ENCODE peak calls at places on chromosomes 11 and 22, in eight cellular contexts. One of them, this sample, is unnamed.

GRCh38 chr11:105000797-105001196 is 22.2 kb downstream of the CASP5 start:
- DNase-seq in lower leg skin: no peak
- DNase-seq in HEK293T: peak
- DNase-seq in mesothelial cell of epicardium: no peak
- DNase-seq in activated CD4-positive, alpha-beta T cell treated with anti-CD3 and anti-CD28 coated beads for 1 hour: peak
- DNase-seq in NAMALWA: peak
- DNase-seq in putamen: no peak
- DNase-seq in activated T-cell treated with anti-CD3 and anti-CD28 coated beads for 24 hours: peak
- DNase-seq in this sample: no peak

GRCh38 chr11:86765146-86765663 is 35.1 kb upstream of the PRSS23 start:
- DNase-seq in lower leg skin: no peak
- DNase-seq in HEK293T: no peak
- DNase-seq in mesothelial cell of epicardium: no peak
- DNase-seq in activated CD4-positive, alpha-beta T cell treated with anti-CD3 and anti-CD28 coated beads for 1 hour: no peak
- DNase-seq in NAMALWA: no peak
- DNase-seq in putamen: no peak
- DNase-seq in activated T-cell treated with anti-CD3 and anti-CD28 coated beads for 24 hours: no peak
- DNase-seq in this sample: no peak

GRCh38 chr22:44570476-44571445 is 72.7 kb upstream of the RTL6 start:
- DNase-seq in lower leg skin: peak
- DNase-seq in HEK293T: no peak
- DNase-seq in mesothelial cell of epicardium: no peak
- DNase-seq in activated CD4-positive, alpha-beta T cell treated with anti-CD3 and anti-CD28 coated beads for 1 hour: no peak
- DNase-seq in NAMALWA: no peak
- DNase-seq in putamen: no peak
- DNase-seq in activated T-cell treated with anti-CD3 and anti-CD28 coated beads for 24 hours: no peak
- DNase-seq in this sample: no peak

GRCh38 chr11:100780470-100780869 is 93.4 kb downstream of the ARHGAP42 start:
- DNase-seq in lower leg skin: no peak
- DNase-seq in HEK293T: no peak
- DNase-seq in mesothelial cell of epicardium: no peak
- DNase-seq in activated CD4-positive, alpha-beta T cell treated with anti-CD3 and anti-CD28 coated beads for 1 hour: no peak
- DNase-seq in NAMALWA: no peak
- DNase-seq in putamen: no peak
- DNase-seq in activated T-cell treated with anti-CD3 and anti-CD28 coated beads for 24 hours: no peak
- DNase-seq in this sample: no peak

GRCh38 chr11:67056640-67057409 is at the start of gene RHOD:
- DNase-seq in lower leg skin: no peak
- DNase-seq in HEK293T: no peak
- DNase-seq in mesothelial cell of epicardium: peak
- DNase-seq in activated CD4-positive, alpha-beta T cell treated with anti-CD3 and anti-CD28 coated beads for 1 hour: no peak
- DNase-seq in NAMALWA: no peak
- DNase-seq in putamen: no peak
- DNase-seq in activated T-cell treated with anti-CD3 and anti-CD28 coated beads for 24 hours: no peak
- DNase-seq in this sample: no peak

GRCh38 chr11:122808494-122808893 is 29.8 kb upstream of the CRTAM start:
- DNase-seq in lower leg skin: no peak
- DNase-seq in HEK293T: no peak
- DNase-seq in mesothelial cell of epicardium: no peak
- DNase-seq in activated CD4-positive, alpha-beta T cell treated with anti-CD3 and anti-CD28 coated beads for 1 hour: no peak
- DNase-seq in NAMALWA: no peak
- DNase-seq in putamen: no peak
- DNase-seq in activated T-cell treated with anti-CD3 and anti-CD28 coated beads for 24 hours: no peak
- DNase-seq in this sample: no peak

GRCh38 chr11:46461461-46461927 is 69.9 kb upstream of the CHRM4 start:
- DNase-seq in lower leg skin: no peak
- DNase-seq in HEK293T: no peak
- DNase-seq in mesothelial cell of epicardium: no peak
- DNase-seq in activated CD4-positive, alpha-beta T cell treated with anti-CD3 and anti-CD28 coated beads for 1 hour: no peak
- DNase-seq in NAMALWA: no peak
- DNase-seq in putamen: no peak
- DNase-seq in activated T-cell treated with anti-CD3 and anti-CD28 coated beads for 24 hours: no peak
- DNase-seq in this sample: no peak

GRCh38 chr11:76047231-76047630 is 159.1 kb downstream of the WNT11 start:
- DNase-seq in lower leg skin: no peak
- DNase-seq in HEK293T: no peak
- DNase-seq in mesothelial cell of epicardium: no peak
- DNase-seq in activated CD4-positive, alpha-beta T cell treated with anti-CD3 and anti-CD28 coated beads for 1 hour: no peak
- DNase-seq in NAMALWA: no peak
- DNase-seq in putamen: no peak
- DNase-seq in activated T-cell treated with anti-CD3 and anti-CD28 coated beads for 24 hours: no peak
- DNase-seq in this sample: no peak

GRCh38 chr11:102256251-102256650 is 61.0 kb upstream of the BIRC3 start:
- DNase-seq in lower leg skin: no peak
- DNase-seq in HEK293T: no peak
- DNase-seq in mesothelial cell of epicardium: no peak
- DNase-seq in activated CD4-positive, alpha-beta T cell treated with anti-CD3 and anti-CD28 coated beads for 1 hour: no peak
- DNase-seq in NAMALWA: no peak
- DNase-seq in putamen: no peak
- DNase-seq in activated T-cell treated with anti-CD3 and anti-CD28 coated beads for 24 hours: no peak
- DNase-seq in this sample: no peak

GRCh38 chr22:43151251-43152000 is at the start of gene TSPO:
- DNase-seq in lower leg skin: peak
- DNase-seq in HEK293T: peak
- DNase-seq in mesothelial cell of epicardium: peak
- DNase-seq in activated CD4-positive, alpha-beta T cell treated with anti-CD3 and anti-CD28 coated beads for 1 hour: peak
- DNase-seq in NAMALWA: no peak
- DNase-seq in putamen: peak
- DNase-seq in activated T-cell treated with anti-CD3 and anti-CD28 coated beads for 24 hours: peak
- DNase-seq in this sample: peak

GRCh38 chr11:67179892-67180490 is 60.9 kb downstream of the KDM2A start:
- DNase-seq in lower leg skin: no peak
- DNase-seq in HEK293T: no peak
- DNase-seq in mesothelial cell of epicardium: no peak
- DNase-seq in activated CD4-positive, alpha-beta T cell treated with anti-CD3 and anti-CD28 coated beads for 1 hour: no peak
- DNase-seq in NAMALWA: no peak
- DNase-seq in putamen: no peak
- DNase-seq in activated T-cell treated with anti-CD3 and anti-CD28 coated beads for 24 hours: no peak
- DNase-seq in this sample: no peak

GRCh38 chr11:74671520-74672196 is 59.6 kb downstream of the CHRDL2 start:
- DNase-seq in lower leg skin: peak
- DNase-seq in HEK293T: no peak
- DNase-seq in mesothelial cell of epicardium: no peak
- DNase-seq in activated CD4-positive, alpha-beta T cell treated with anti-CD3 and anti-CD28 coated beads for 1 hour: no peak
- DNase-seq in NAMALWA: no peak
- DNase-seq in putamen: no peak
- DNase-seq in activated T-cell treated with anti-CD3 and anti-CD28 coated beads for 24 hours: no peak
- DNase-seq in this sample: no peak

GRCh38 chr11:71153005-71153395 is 99.4 kb downstream of the SHANK2 start:
- DNase-seq in lower leg skin: peak
- DNase-seq in HEK293T: peak
- DNase-seq in mesothelial cell of epicardium: no peak
- DNase-seq in activated CD4-positive, alpha-beta T cell treated with anti-CD3 and anti-CD28 coated beads for 1 hour: no peak
- DNase-seq in NAMALWA: no peak
- DNase-seq in putamen: no peak
- DNase-seq in activated T-cell treated with anti-CD3 and anti-CD28 coated beads for 24 hours: no peak
- DNase-seq in this sample: no peak

GRCh38 chr22:31629741-31630184 is 32.3 kb downstream of the PISD start:
- DNase-seq in lower leg skin: no peak
- DNase-seq in HEK293T: no peak
- DNase-seq in mesothelial cell of epicardium: no peak
- DNase-seq in activated CD4-positive, alpha-beta T cell treated with anti-CD3 and anti-CD28 coated beads for 1 hour: no peak
- DNase-seq in NAMALWA: no peak
- DNase-seq in putamen: no peak
- DNase-seq in activated T-cell treated with anti-CD3 and anti-CD28 coated beads for 24 hours: no peak
- DNase-seq in this sample: no peak

GRCh38 chr11:32262367-32262766 is 171.5 kb downstream of the RCN1 start:
- DNase-seq in lower leg skin: no peak
- DNase-seq in HEK293T: no peak
- DNase-seq in mesothelial cell of epicardium: no peak
- DNase-seq in activated CD4-positive, alpha-beta T cell treated with anti-CD3 and anti-CD28 coated beads for 1 hour: no peak
- DNase-seq in NAMALWA: no peak
- DNase-seq in putamen: no peak
- DNase-seq in activated T-cell treated with anti-CD3 and anti-CD28 coated beads for 24 hours: no peak
- DNase-seq in this sample: no peak

GRCh38 chr11:60150279-60150678 is 32.6 kb downstream of the MS4A6A start:
- DNase-seq in lower leg skin: no peak
- DNase-seq in HEK293T: no peak
- DNase-seq in mesothelial cell of epicardium: no peak
- DNase-seq in activated CD4-positive, alpha-beta T cell treated with anti-CD3 and anti-CD28 coated beads for 1 hour: no peak
- DNase-seq in NAMALWA: no peak
- DNase-seq in putamen: no peak
- DNase-seq in activated T-cell treated with anti-CD3 and anti-CD28 coated beads for 24 hours: no peak
- DNase-seq in this sample: no peak